ENCODE peak calls at places on chromosomes 1 and 21, in four cellular contexts. Z is aorta, B is cardiac muscle cell, V is prostate gland. E is an unnamed sample.

GRCh38 chr21:14538477-14538876 is 7.6 kb downstream of the SAMSN1 start:
- DNase-seq in Z (no peak), B (no peak), V (no peak), E (no peak)

GRCh38 chr1:116666747-116667576 is 571 bp downstream of the IGSF3 start:
- DNase-seq in Z (no peak), B (no peak), V (peak), E (no peak)

GRCh38 chr1:71881611-71882010 is 400.7 kb downstream of the NEGR1 start:
- DNase-seq in V (no peak), Z (no peak), B (peak), E (no peak)

GRCh38 chr1:27042670-27043069 is 30.0 kb upstream of the TENT5B start:
- DNase-seq in B (no peak), Z (no peak), V (no peak), E (no peak)

GRCh38 chr1:49465486-49466185 is 558.1 kb downstream of the AGBL4 start:
- DNase-seq in Z (no peak), V (no peak), B (no peak), E (no peak)

GRCh38 chr1:18004257-18004656 is 103.3 kb upstream of the IGSF21 start:
- DNase-seq in V (no peak), Z (no peak), B (no peak), E (no peak)

GRCh38 chr1:58620259-58620658 is 43.2 kb upstream of the TACSTD2 start:
- DNase-seq in Z (no peak), B (no peak), V (peak), E (no peak)

GRCh38 chr1:12057940-12058687 is 5.0 kb upstream of the TNFRSF8 start:
- DNase-seq in Z (no peak), V (no peak), B (no peak), E (no peak)

GRCh38 chr1:200866521-200866920 is 6.3 kb upstream of the GPR25 start:
- DNase-seq in Z (no peak), V (no peak), B (no peak), E (no peak)

GRCh38 chr1:185634704-185635103 is 99.5 kb upstream of the HMCN1 start:
- DNase-seq in Z (no peak), V (no peak), B (no peak), E (no peak)

GRCh38 chr1:221562542-221563475 is 179.1 kb downstream of the DUSP10 start:
- DNase-seq in Z (no peak), V (no peak), B (no peak), E (no peak)

GRCh38 chr1:3033795-3034100 is 12.5 kb downstream of the ACTRT2 start:
- DNase-seq in Z (no peak), V (no peak), B (no peak), E (no peak)

GRCh38 chr1:3032970-3033794 is 11.9 kb downstream of the ACTRT2 start:
- DNase-seq in Z (peak), B (no peak), V (no peak), E (no peak)

GRCh38 chr1:3030663-3031381 is 9.6 kb downstream of the ACTRT2 start:
- DNase-seq in V (no peak), B (no peak), Z (peak), E (peak)

GRCh38 chr1:3031401-3032221 is 10.3 kb downstream of the ACTRT2 start:
- DNase-seq in Z (peak), V (no peak), B (no peak), E (peak)

GRCh38 chr1:3032371-3032862 is 11.2 kb downstream of the ACTRT2 start:
- DNase-seq in Z (peak), V (no peak), B (no peak), E (no peak)
- H3K27ac ChIP-seq in Z (no peak), V (no peak), B (no peak), E (peak)

DNA sequence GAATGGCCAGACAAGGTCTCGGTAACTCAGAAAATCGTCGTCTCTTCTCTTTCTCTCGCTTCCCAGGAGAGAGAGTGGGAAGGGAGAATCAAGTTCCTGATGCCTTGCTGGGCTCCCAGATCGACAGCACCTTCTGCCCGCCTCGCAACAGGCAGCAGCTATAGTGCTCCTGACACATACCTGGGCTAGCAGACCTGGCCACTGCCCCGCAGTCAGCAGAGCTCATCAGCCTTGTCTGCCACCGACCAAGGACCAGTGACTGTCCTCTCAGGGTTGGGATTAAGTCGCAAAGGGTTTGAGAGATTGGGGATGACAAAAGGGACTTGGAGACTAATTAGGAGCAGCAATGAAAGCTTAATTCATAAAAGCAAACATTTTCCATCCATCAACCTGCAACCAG is 4.1 kb downstream of the RUNX3 start:
- DNase-seq in V (no peak), Z (no peak), B (no peak), E (no peak)
- H3K27ac ChIP-seq in V (no peak), Z (no peak), B (no peak), E (no peak)

GRCh38 chr1:212238552-212238951 is 46.7 kb upstream of the PPP2R5A start:
- DNase-seq in B (no peak), V (peak), Z (no peak), E (peak)
- H3K27ac ChIP-seq in B (peak), V (peak), Z (no peak), E (no peak)

GRCh38 chr1:226657788-226658537 is 81.1 kb downstream of the ITPKB start:
- DNase-seq in B (no peak), Z (peak), V (peak), E (no peak)
- H3K27ac ChIP-seq in B (no peak), Z (peak), V (peak), E (no peak)